ENCODE peak calls at places on chromosomes 7 and 10, in nine cellular contexts. K is gastrocnemius medialis, Q is ovary, R is WERI-Rb-1, Z is AG04450, G is cardiac muscle cell, J is astrocyte of the spinal cord, P is fibroblast of pulmonary artery, W is fibroblast of the aortic adventitia. T is an unnamed sample.

GRCh38 chr10:43392757-43393156 is 16.2 kb downstream of the HNRNPF start:
- DNase-seq in K (no peak), Q (no peak), R (no peak), Z (no peak), G (no peak), J (no peak), P (no peak), W (no peak), T (no peak)

GRCh38 chr7:17671956-17672355 is 268.3 kb downstream of the SNX13 start:
- DNase-seq in K (no peak), Q (no peak), R (no peak), Z (no peak), G (peak), J (no peak), P (peak), W (no peak), T (no peak)

GRCh38 chr7:29116361-29116760 is 30.0 kb downstream of the CPVL start:
- DNase-seq in K (no peak), Q (no peak), R (no peak), Z (no peak), G (no peak), J (no peak), P (no peak), W (no peak), T (no peak)

GRCh38 chr10:95478935-95479334 is 82.2 kb downstream of the SORBS1 start:
- DNase-seq in K (peak), Q (no peak), R (no peak), Z (no peak), G (peak), J (no peak), P (peak), W (peak), T (no peak)

GRCh38 chr10:50316695-50317648 is 65.7 kb upstream of the ASAH2 start:
- DNase-seq in K (no peak), Q (no peak), R (no peak), Z (no peak), G (no peak), J (peak), P (no peak), W (no peak), T (no peak)

GRCh38 chr7:50956522-50957155 is 173.9 kb upstream of the GRB10 start:
- DNase-seq in K (peak), Q (no peak), R (no peak), Z (no peak), G (no peak), J (no peak), P (no peak), W (no peak), T (no peak)

GRCh38 chr10:124497196-124497990 is 35.8 kb downstream of the LHPP start:
- DNase-seq in K (no peak), Q (no peak), R (peak), Z (no peak), G (no peak), J (no peak), P (no peak), W (no peak), T (no peak)

GRCh38 chr10:42754155-42755027 is 28.2 kb upstream of the BMS1 start:
- DNase-seq in K (no peak), Q (no peak), R (peak), Z (no peak), G (peak), J (peak), P (peak), W (no peak), T (no peak)

GRCh38 chr10:91742189-91742588 is 56.0 kb upstream of the TNKS2 start:
- DNase-seq in K (no peak), Q (no peak), R (no peak), Z (no peak), G (no peak), J (no peak), P (no peak), W (no peak), T (no peak)

GRCh38 chr10:62707810-62708209 is 96.7 kb upstream of the ADO start:
- DNase-seq in K (no peak), Q (no peak), R (no peak), Z (no peak), G (no peak), J (no peak), P (no peak), W (no peak), T (no peak)

GRCh38 chr7:77383333-77383740 is 32.8 kb downstream of the GSAP start:
- DNase-seq in K (no peak), Q (no peak), R (no peak), Z (no peak), G (peak), J (peak), P (peak), W (peak), T (no peak)

GRCh38 chr10:116271593-116272496 is 1.2 kb downstream of the GFRA1 start:
- DNase-seq in K (no peak), Q (peak), R (peak), Z (no peak), G (no peak), J (no peak), P (no peak), W (no peak), T (no peak)

GRCh38 chr7:66894463-66895080 is 26.5 kb upstream of the TMEM248 start:
- DNase-seq in K (no peak), Q (no peak), R (no peak), Z (no peak), G (peak), J (peak), P (peak), W (peak), T (peak)

GRCh38 chr7:94971051-94971867 is 63.9 kb downstream of the PPP1R9A start:
- DNase-seq in K (no peak), Q (no peak), R (no peak), Z (no peak), G (no peak), J (peak), P (no peak), W (no peak), T (peak)

GRCh38 chr7:44819292-44819691 is 22.8 kb downstream of the PPIA start:
- DNase-seq in K (no peak), Q (no peak), R (no peak), Z (no peak), G (no peak), J (no peak), P (no peak), W (no peak), T (no peak)

GRCh38 chr7:144439717-144440116 is 36.2 kb upstream of the NOBOX start:
- DNase-seq in K (no peak), Q (no peak), R (no peak), Z (no peak), G (no peak), J (no peak), P (no peak), W (no peak), T (no peak)

GRCh38 chr7:141430426-141431142 is 120.6 kb upstream of the AGK start:
- DNase-seq in K (no peak), Q (no peak), R (no peak), Z (no peak), G (no peak), J (no peak), P (no peak), W (no peak), T (no peak)

GRCh38 chr7:67913604-67914003 is 917.0 kb downstream of the TYW1 start:
- DNase-seq in K (no peak), Q (no peak), R (no peak), Z (no peak), G (no peak), J (no peak), P (no peak), W (no peak), T (no peak)

GRCh38 chr10:15460661-15461060 is 89.6 kb upstream of the FAM171A1 start:
- DNase-seq in K (no peak), Q (no peak), R (no peak), Z (no peak), G (no peak), J (no peak), P (no peak), W (no peak), T (no peak)

GRCh38 chr10:16183989-16184643 is 252.7 kb upstream of the PTER start:
- DNase-seq in K (no peak), Q (no peak), R (no peak), Z (no peak), G (no peak), J (no peak), P (no peak), W (no peak), T (no peak)

GRCh38 chr7:51647486-51647885 is 330.9 kb upstream of the COBL start:
- DNase-seq in K (no peak), Q (no peak), R (peak), Z (no peak), G (no peak), J (no peak), P (no peak), W (no peak), T (no peak)

GRCh38 chr10:4826788-4827324 is 849 bp downstream of the AKR1E2 start:
- DNase-seq in K (no peak), Q (no peak), R (no peak), Z (no peak), G (no peak), J (no peak), P (no peak), W (no peak), T (no peak)

GRCh38 chr10:79038841-79039201 is 29.9 kb upstream of the ZMIZ1 start:
- DNase-seq in K (peak), Q (no peak), R (peak), Z (no peak), G (peak), J (peak), P (no peak), W (no peak), T (no peak)

GRCh38 chr10:95264227-95265051 is 26.4 kb downstream of the PDLIM1 start:
- DNase-seq in K (no peak), Q (no peak), R (no peak), Z (no peak), G (no peak), J (no peak), P (no peak), W (no peak), T (no peak)

GRCh38 chr7:140607441-140607989 is 33.1 kb downstream of the DENND2A start:
- DNase-seq in K (peak), Q (peak), R (no peak), Z (no peak), G (peak), J (peak), P (peak), W (peak), T (peak)

GRCh38 chr7:111159426-111159825 is 68.5 kb downstream of the LRRN3 start:
- DNase-seq in K (no peak), Q (no peak), R (no peak), Z (no peak), G (no peak), J (peak), P (peak), W (peak), T (no peak)

GRCh38 chr7:80783688-80784327 is 135.0 kb downstream of the SEMA3C start:
- DNase-seq in K (no peak), Q (no peak), R (no peak), Z (no peak), G (no peak), J (peak), P (peak), W (peak), T (no peak)

GRCh38 chr10:30155401-30155800 is 96.0 kb upstream of the JCAD start:
- DNase-seq in K (no peak), Q (no peak), R (no peak), Z (no peak), G (peak), J (peak), P (peak), W (no peak), T (peak)
- H3K4me3 ChIP-seq in K (no peak), Q (no peak), R (no peak), Z (no peak), G (no peak), J (no peak), P (no peak), W (no peak), T (no peak)

GRCh38 chr10:76299501-76299900 is 868.1 kb downstream of the LRMDA start:
- DNase-seq in K (no peak), Q (no peak), R (no peak), Z (no peak), G (no peak), J (no peak), P (no peak), W (no peak), T (no peak)

GRCh38 chr10:76303682-76304316 is 872.4 kb downstream of the LRMDA start:
- DNase-seq in K (peak), Q (peak), R (peak), Z (peak), G (peak), J (peak), P (peak), W (peak), T (peak)

GRCh38 chr10:76302936-76303656 is 871.7 kb downstream of the LRMDA start:
- DNase-seq in K (no peak), Q (no peak), R (no peak), Z (no peak), G (peak), J (peak), P (no peak), W (peak), T (no peak)

GRCh38 chr10:76302491-76302890 is 871.1 kb downstream of the LRMDA start:
- DNase-seq in K (no peak), Q (no peak), R (no peak), Z (no peak), G (peak), J (peak), P (peak), W (peak), T (no peak)

GRCh38 chr10:76301950-76302349 is 870.5 kb downstream of the LRMDA start:
- DNase-seq in K (no peak), Q (no peak), R (peak), Z (no peak), G (no peak), J (peak), P (no peak), W (no peak), T (no peak)
- TF ChIP-seq CTCF in K (no peak), Q (no peak), R (peak), Z (no peak), G (no peak), J (peak), P (no peak), W (no peak), T (peak)

GRCh38 chr10:80453392-80453714 is 757 bp upstream of the TSPAN14 start:
- DNase-seq in K (no peak), Q (no peak), R (peak), Z (no peak), G (no peak), J (no peak), P (no peak), W (no peak), T (no peak)
- H3K4me3 ChIP-seq in K (peak), Q (peak), R (peak), Z (peak), G (peak), J (peak), P (peak), W (peak), T (peak)

DNA sequence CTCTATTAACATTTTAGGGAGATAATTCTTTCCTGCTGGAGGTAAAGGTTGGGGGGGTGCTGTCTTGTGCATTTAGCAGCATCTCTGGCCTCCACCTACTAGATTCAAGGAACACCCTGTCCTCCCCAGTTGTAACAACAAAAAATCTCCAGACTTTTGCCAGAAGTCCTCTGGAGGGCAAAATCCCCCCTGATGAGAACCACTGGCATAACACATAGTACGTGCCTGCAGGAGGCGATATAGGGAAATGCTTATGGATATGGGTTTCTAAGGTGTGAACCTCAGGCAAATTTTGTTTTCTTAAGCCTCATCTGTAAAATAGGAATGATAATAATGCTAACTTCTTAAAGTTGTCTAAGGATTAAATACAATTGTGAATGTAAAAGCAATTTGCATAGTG is 2.9 kb upstream of the OSBPL3 start:
- DNase-seq in K (no peak), Q (no peak), R (peak), Z (no peak), G (no peak), J (no peak), P (no peak), W (no peak), T (no peak)
- TF ChIP-seq CTCF in K (no peak), Q (no peak), R (peak), Z (peak), G (peak), J (peak), P (peak), W (no peak), T (peak)

DNA sequence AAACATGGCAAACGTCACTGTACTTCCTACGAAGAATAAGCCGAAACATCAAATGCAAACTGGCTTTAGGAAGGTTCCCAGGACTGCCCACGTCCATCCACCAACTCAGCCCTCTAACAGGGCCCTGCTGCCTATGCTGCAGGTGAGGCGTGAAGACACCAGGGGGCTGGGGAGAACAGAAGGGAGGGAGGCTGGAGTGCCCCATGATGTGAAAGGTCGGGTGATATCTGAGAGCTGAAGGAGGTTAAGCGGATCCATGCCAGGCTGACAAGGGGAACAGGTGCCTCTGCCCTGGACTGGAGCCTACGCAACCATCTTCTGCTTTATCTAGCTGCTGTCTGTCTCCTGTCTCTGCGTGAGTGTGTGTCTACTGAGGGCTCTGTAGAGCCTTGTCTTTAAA is 40.2 kb upstream of the ATP6V0A4 start:
- DNase-seq in K (no peak), Q (no peak), R (no peak), Z (no peak), G (no peak), J (no peak), P (no peak), W (no peak), T (no peak)
- H3K4me3 ChIP-seq in K (no peak), Q (no peak), R (no peak), Z (no peak), G (no peak), J (no peak), P (no peak), W (no peak), T (no peak)

GRCh38 chr10:89245802-89246201 is 5.8 kb downstream of the LIPA start:
- DNase-seq in K (no peak), Q (no peak), R (no peak), Z (no peak), G (no peak), J (no peak), P (no peak), W (no peak), T (no peak)
- TF ChIP-seq CTCF in K (no peak), Q (no peak), R (no peak), Z (no peak), G (no peak), J (no peak), P (no peak), W (no peak), T (no peak)

DNA sequence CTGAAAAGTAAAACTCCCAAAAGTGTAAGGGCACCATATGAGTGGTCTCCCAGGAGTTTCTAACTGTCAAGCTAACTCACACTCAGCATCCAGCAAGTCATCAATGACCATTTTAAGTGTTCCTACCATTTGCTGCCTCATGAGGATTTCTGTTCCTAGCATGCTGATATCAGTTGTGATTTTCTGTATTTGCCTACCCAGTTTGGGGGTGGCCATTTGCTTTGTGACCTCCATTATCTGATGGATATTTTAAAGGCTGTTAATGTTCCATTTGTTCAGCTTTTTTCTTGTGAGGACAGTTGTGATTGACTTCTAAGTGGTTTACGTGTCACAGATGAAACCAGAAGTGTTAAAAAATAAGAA is 2.9 kb downstream of the FAM24B start:
- DNase-seq in K (no peak), Q (no peak), R (no peak), Z (no peak), G (no peak), J (no peak), P (no peak), W (no peak), T (no peak)
- H3K4me3 ChIP-seq in K (no peak), Q (no peak), R (no peak), Z (no peak), G (no peak), J (no peak), P (no peak), W (no peak), T (no peak)

GRCh38 chr10:6721480-6721879 is 141.4 kb upstream of the PRKCQ start:
- DNase-seq in K (peak), Q (no peak), R (no peak), Z (peak), G (peak), J (peak), P (peak), W (peak), T (peak)
- TF ChIP-seq CTCF in K (no peak), Q (no peak), R (no peak), Z (peak), G (peak), J (peak), P (peak), W (peak), T (peak)

GRCh38 chr7:69617364-69617763 is 19.1 kb downstream of the AUTS2 start:
- DNase-seq in K (no peak), Q (peak), R (no peak), Z (no peak), G (no peak), J (no peak), P (no peak), W (no peak), T (no peak)
- H3K4me3 ChIP-seq in K (no peak), Q (no peak), R (no peak), Z (no peak), G (no peak), J (no peak), P (no peak), W (no peak), T (no peak)

T was measured in astrocyte of the cerebellum.